ENCODE peak calls at places on chromosomes 6 and 20, in ten cellular contexts. One of them, this sample, is unnamed.

GRCh38 chr20:48217191-48217590 is 431.9 kb upstream of the SULF2 start:
- DNase-seq in DND-41: no peak
- DNase-seq in activated CD4-positive, alpha-beta T cell treated with anti-CD3 and anti-CD28 coated beads, Interleukin-2, amount 50 U/mL, for 1 hour: no peak
- DNase-seq in EH: no peak
- DNase-seq in naive thymus-derived CD8-positive, alpha-beta T cell: no peak
- DNase-seq in cardiac muscle cell: peak; percentile 21
- DNase-seq in fibroblast of mammary gland: no peak
- DNase-seq in HT1080: no peak
- DNase-seq in kidney epithelial cell: no peak
- DNase-seq in heart left ventricle: no peak
- DNase-seq in this sample: no peak

GRCh38 chr6:170147056-170147787 is 143.7 kb downstream of the DLL1 start:
- DNase-seq in DND-41: no peak
- DNase-seq in activated CD4-positive, alpha-beta T cell treated with anti-CD3 and anti-CD28 coated beads, Interleukin-2, amount 50 U/mL, for 1 hour: no peak
- DNase-seq in EH: no peak
- DNase-seq in naive thymus-derived CD8-positive, alpha-beta T cell: no peak
- DNase-seq in cardiac muscle cell: no peak
- DNase-seq in fibroblast of mammary gland: no peak
- DNase-seq in HT1080: no peak
- DNase-seq in kidney epithelial cell: no peak
- DNase-seq in heart left ventricle: peak; percentile 59
- DNase-seq in this sample: no peak

GRCh38 chr6:157184202-157185015 is 138.9 kb downstream of the TMEM242 start:
- DNase-seq in DND-41: peak; percentile 29
- DNase-seq in activated CD4-positive, alpha-beta T cell treated with anti-CD3 and anti-CD28 coated beads, Interleukin-2, amount 50 U/mL, for 1 hour: peak; percentile 56
- DNase-seq in EH: peak; percentile 66
- DNase-seq in naive thymus-derived CD8-positive, alpha-beta T cell: peak; percentile 38
- DNase-seq in cardiac muscle cell: peak; percentile 72
- DNase-seq in fibroblast of mammary gland: peak; percentile 58
- DNase-seq in HT1080: peak; percentile 65
- DNase-seq in kidney epithelial cell: no peak
- DNase-seq in heart left ventricle: peak; percentile 79
- DNase-seq in this sample: peak; percentile 86

GRCh38 chr6:69994251-69994650 is 127.9 kb downstream of the COL19A1 start:
- DNase-seq in DND-41: no peak
- DNase-seq in activated CD4-positive, alpha-beta T cell treated with anti-CD3 and anti-CD28 coated beads, Interleukin-2, amount 50 U/mL, for 1 hour: no peak
- DNase-seq in EH: peak; percentile 3
- DNase-seq in naive thymus-derived CD8-positive, alpha-beta T cell: no peak
- DNase-seq in cardiac muscle cell: no peak
- DNase-seq in fibroblast of mammary gland: no peak
- DNase-seq in HT1080: peak; percentile 52
- DNase-seq in kidney epithelial cell: no peak
- DNase-seq in heart left ventricle: no peak
- DNase-seq in this sample: no peak

GRCh38 chr6:161161889-161162624 is 111.8 kb downstream of the AGPAT4 start:
- DNase-seq in DND-41: no peak
- DNase-seq in activated CD4-positive, alpha-beta T cell treated with anti-CD3 and anti-CD28 coated beads, Interleukin-2, amount 50 U/mL, for 1 hour: no peak
- DNase-seq in EH: peak; percentile 77
- DNase-seq in naive thymus-derived CD8-positive, alpha-beta T cell: no peak
- DNase-seq in cardiac muscle cell: peak; percentile 60
- DNase-seq in fibroblast of mammary gland: peak; percentile 58
- DNase-seq in HT1080: no peak
- DNase-seq in kidney epithelial cell: no peak
- DNase-seq in heart left ventricle: no peak
- DNase-seq in this sample: no peak

GRCh38 chr20:63748356-63749270 is 9.0 kb downstream of the SLC2A4RG start:
- DNase-seq in DND-41: no peak
- DNase-seq in activated CD4-positive, alpha-beta T cell treated with anti-CD3 and anti-CD28 coated beads, Interleukin-2, amount 50 U/mL, for 1 hour: no peak
- DNase-seq in EH: no peak
- DNase-seq in naive thymus-derived CD8-positive, alpha-beta T cell: no peak
- DNase-seq in cardiac muscle cell: no peak
- DNase-seq in fibroblast of mammary gland: no peak
- DNase-seq in HT1080: no peak
- DNase-seq in kidney epithelial cell: no peak
- DNase-seq in heart left ventricle: no peak
- DNase-seq in this sample: no peak

GRCh38 chr20:44074252-44075151 is 112.5 kb downstream of the JPH2 start:
- DNase-seq in DND-41: no peak
- DNase-seq in activated CD4-positive, alpha-beta T cell treated with anti-CD3 and anti-CD28 coated beads, Interleukin-2, amount 50 U/mL, for 1 hour: no peak
- DNase-seq in EH: peak; percentile 74
- DNase-seq in naive thymus-derived CD8-positive, alpha-beta T cell: no peak
- DNase-seq in cardiac muscle cell: peak; percentile 31
- DNase-seq in fibroblast of mammary gland: peak; percentile 75
- DNase-seq in HT1080: peak; percentile 64
- DNase-seq in kidney epithelial cell: peak; percentile 43
- DNase-seq in heart left ventricle: peak; percentile 77
- DNase-seq in this sample: peak; percentile 49

GRCh38 chr6:150088481-150089154 is 19.7 kb upstream of the ULBP3 start:
- DNase-seq in DND-41: no peak
- DNase-seq in activated CD4-positive, alpha-beta T cell treated with anti-CD3 and anti-CD28 coated beads, Interleukin-2, amount 50 U/mL, for 1 hour: no peak
- DNase-seq in EH: no peak
- DNase-seq in naive thymus-derived CD8-positive, alpha-beta T cell: no peak
- DNase-seq in cardiac muscle cell: no peak
- DNase-seq in fibroblast of mammary gland: no peak
- DNase-seq in HT1080: no peak
- DNase-seq in kidney epithelial cell: no peak
- DNase-seq in heart left ventricle: no peak
- DNase-seq in this sample: no peak

GRCh38 chr20:61860588-61860987 is 205.1 kb downstream of the TAF4 start:
- DNase-seq in DND-41: no peak
- DNase-seq in activated CD4-positive, alpha-beta T cell treated with anti-CD3 and anti-CD28 coated beads, Interleukin-2, amount 50 U/mL, for 1 hour: no peak
- DNase-seq in EH: no peak
- DNase-seq in naive thymus-derived CD8-positive, alpha-beta T cell: no peak
- DNase-seq in cardiac muscle cell: no peak
- DNase-seq in fibroblast of mammary gland: no peak
- DNase-seq in HT1080: no peak
- DNase-seq in kidney epithelial cell: no peak
- DNase-seq in heart left ventricle: no peak
- DNase-seq in this sample: no peak

GRCh38 chr6:4299476-4299875 is 164.1 kb upstream of the ECI2 start:
- DNase-seq in DND-41: no peak
- DNase-seq in activated CD4-positive, alpha-beta T cell treated with anti-CD3 and anti-CD28 coated beads, Interleukin-2, amount 50 U/mL, for 1 hour: no peak
- DNase-seq in EH: no peak
- DNase-seq in naive thymus-derived CD8-positive, alpha-beta T cell: no peak
- DNase-seq in cardiac muscle cell: no peak
- DNase-seq in fibroblast of mammary gland: no peak
- DNase-seq in HT1080: peak; percentile 77
- DNase-seq in kidney epithelial cell: no peak
- DNase-seq in heart left ventricle: no peak
- DNase-seq in this sample: no peak

GRCh38 chr6:115914098-115914497 is 146.6 kb downstream of the FRK start:
- DNase-seq in DND-41: no peak
- DNase-seq in activated CD4-positive, alpha-beta T cell treated with anti-CD3 and anti-CD28 coated beads, Interleukin-2, amount 50 U/mL, for 1 hour: no peak
- DNase-seq in EH: no peak
- DNase-seq in naive thymus-derived CD8-positive, alpha-beta T cell: no peak
- DNase-seq in cardiac muscle cell: peak; percentile 45
- DNase-seq in fibroblast of mammary gland: no peak
- DNase-seq in HT1080: no peak
- DNase-seq in kidney epithelial cell: no peak
- DNase-seq in heart left ventricle: no peak
- DNase-seq in this sample: no peak

GRCh38 chr6:125274935-125275334 is 26.8 kb downstream of the HDDC2 start:
- DNase-seq in DND-41: no peak
- DNase-seq in activated CD4-positive, alpha-beta T cell treated with anti-CD3 and anti-CD28 coated beads, Interleukin-2, amount 50 U/mL, for 1 hour: no peak
- DNase-seq in EH: no peak
- DNase-seq in naive thymus-derived CD8-positive, alpha-beta T cell: no peak
- DNase-seq in cardiac muscle cell: no peak
- DNase-seq in fibroblast of mammary gland: no peak
- DNase-seq in HT1080: no peak
- DNase-seq in kidney epithelial cell: no peak
- DNase-seq in heart left ventricle: no peak
- DNase-seq in this sample: no peak

GRCh38 chr20:44698351-44698750 is 16.8 kb upstream of the CCN5 start:
- DNase-seq in DND-41: no peak
- DNase-seq in activated CD4-positive, alpha-beta T cell treated with anti-CD3 and anti-CD28 coated beads, Interleukin-2, amount 50 U/mL, for 1 hour: no peak
- DNase-seq in EH: peak; percentile 57
- DNase-seq in naive thymus-derived CD8-positive, alpha-beta T cell: no peak
- DNase-seq in cardiac muscle cell: no peak
- DNase-seq in fibroblast of mammary gland: no peak
- DNase-seq in HT1080: no peak
- DNase-seq in kidney epithelial cell: no peak
- DNase-seq in heart left ventricle: no peak
- DNase-seq in this sample: no peak

GRCh38 chr20:830011-830521 is 3.4 kb upstream of the FAM110A start:
- DNase-seq in DND-41: no peak
- DNase-seq in activated CD4-positive, alpha-beta T cell treated with anti-CD3 and anti-CD28 coated beads, Interleukin-2, amount 50 U/mL, for 1 hour: no peak
- DNase-seq in EH: peak; percentile 91
- DNase-seq in naive thymus-derived CD8-positive, alpha-beta T cell: no peak
- DNase-seq in cardiac muscle cell: peak; percentile 85
- DNase-seq in fibroblast of mammary gland: peak; percentile 8
- DNase-seq in HT1080: peak; percentile 31
- DNase-seq in kidney epithelial cell: no peak
- DNase-seq in heart left ventricle: no peak
- DNase-seq in this sample: peak; percentile 27

GRCh38 chr20:24650091-24650490 is 180.7 kb downstream of the SYNDIG1 start:
- DNase-seq in DND-41: no peak
- DNase-seq in activated CD4-positive, alpha-beta T cell treated with anti-CD3 and anti-CD28 coated beads, Interleukin-2, amount 50 U/mL, for 1 hour: no peak
- DNase-seq in EH: peak; percentile 91
- DNase-seq in naive thymus-derived CD8-positive, alpha-beta T cell: no peak
- DNase-seq in cardiac muscle cell: peak; percentile 75
- DNase-seq in fibroblast of mammary gland: peak; percentile 69
- DNase-seq in HT1080: no peak
- DNase-seq in kidney epithelial cell: no peak
- DNase-seq in heart left ventricle: no peak
- DNase-seq in this sample: no peak

GRCh38 chr6:109896333-109896732 is 81.8 kb upstream of the GPR6 start:
- DNase-seq in DND-41: no peak
- DNase-seq in activated CD4-positive, alpha-beta T cell treated with anti-CD3 and anti-CD28 coated beads, Interleukin-2, amount 50 U/mL, for 1 hour: no peak
- DNase-seq in EH: peak; percentile 50
- DNase-seq in naive thymus-derived CD8-positive, alpha-beta T cell: no peak
- DNase-seq in cardiac muscle cell: no peak
- DNase-seq in fibroblast of mammary gland: peak; percentile 48
- DNase-seq in HT1080: peak; percentile 43
- DNase-seq in kidney epithelial cell: no peak
- DNase-seq in heart left ventricle: no peak
- DNase-seq in this sample: no peak

GRCh38 chr6:15533379-15534044 is 129.3 kb downstream of the DTNBP1 start:
- DNase-seq in DND-41: no peak
- DNase-seq in activated CD4-positive, alpha-beta T cell treated with anti-CD3 and anti-CD28 coated beads, Interleukin-2, amount 50 U/mL, for 1 hour: no peak
- DNase-seq in EH: peak; percentile 20
- DNase-seq in naive thymus-derived CD8-positive, alpha-beta T cell: no peak
- DNase-seq in cardiac muscle cell: no peak
- DNase-seq in fibroblast of mammary gland: peak; percentile 27
- DNase-seq in HT1080: no peak
- DNase-seq in kidney epithelial cell: no peak
- DNase-seq in heart left ventricle: no peak
- DNase-seq in this sample: no peak

GRCh38 chr20:36145877-36146707 is 8.4 kb upstream of the EPB41L1 start:
- DNase-seq in DND-41: no peak
- DNase-seq in activated CD4-positive, alpha-beta T cell treated with anti-CD3 and anti-CD28 coated beads, Interleukin-2, amount 50 U/mL, for 1 hour: no peak
- DNase-seq in EH: no peak
- DNase-seq in naive thymus-derived CD8-positive, alpha-beta T cell: no peak
- DNase-seq in cardiac muscle cell: peak; percentile 32
- DNase-seq in fibroblast of mammary gland: no peak
- DNase-seq in HT1080: no peak
- DNase-seq in kidney epithelial cell: no peak
- DNase-seq in heart left ventricle: peak; percentile 68
- DNase-seq in this sample: no peak

GRCh38 chr6:63897952-63898351 is 262.4 kb downstream of the PHF3 start:
- DNase-seq in DND-41: no peak
- DNase-seq in activated CD4-positive, alpha-beta T cell treated with anti-CD3 and anti-CD28 coated beads, Interleukin-2, amount 50 U/mL, for 1 hour: no peak
- DNase-seq in EH: no peak
- DNase-seq in naive thymus-derived CD8-positive, alpha-beta T cell: no peak
- DNase-seq in cardiac muscle cell: peak; percentile 24
- DNase-seq in fibroblast of mammary gland: peak; percentile 70
- DNase-seq in HT1080: no peak
- DNase-seq in kidney epithelial cell: no peak
- DNase-seq in heart left ventricle: peak; percentile 48
- DNase-seq in this sample: no peak

GRCh38 chr20:46713957-46714834 is 4.7 kb downstream of the SLC2A10 start:
- DNase-seq in DND-41: no peak
- DNase-seq in activated CD4-positive, alpha-beta T cell treated with anti-CD3 and anti-CD28 coated beads, Interleukin-2, amount 50 U/mL, for 1 hour: no peak
- DNase-seq in EH: no peak
- DNase-seq in naive thymus-derived CD8-positive, alpha-beta T cell: no peak
- DNase-seq in cardiac muscle cell: no peak
- DNase-seq in fibroblast of mammary gland: no peak
- DNase-seq in HT1080: no peak
- DNase-seq in kidney epithelial cell: no peak
- DNase-seq in heart left ventricle: no peak
- DNase-seq in this sample: peak; percentile 70

GRCh38 chr20:32018269-32019155 is 8.3 kb downstream of the CCM2L start:
- DNase-seq in DND-41: no peak
- DNase-seq in activated CD4-positive, alpha-beta T cell treated with anti-CD3 and anti-CD28 coated beads, Interleukin-2, amount 50 U/mL, for 1 hour: peak; percentile 44
- DNase-seq in EH: peak; percentile 8
- DNase-seq in naive thymus-derived CD8-positive, alpha-beta T cell: peak; percentile 47
- DNase-seq in cardiac muscle cell: no peak
- DNase-seq in fibroblast of mammary gland: no peak
- DNase-seq in HT1080: peak; percentile 7
- DNase-seq in kidney epithelial cell: no peak
- DNase-seq in heart left ventricle: peak; percentile 76
- DNase-seq in this sample: peak; percentile 86

GRCh38 chr6:38319259-38320255 is 320.2 kb downstream of the BTBD9 start:
- DNase-seq in DND-41: no peak
- DNase-seq in activated CD4-positive, alpha-beta T cell treated with anti-CD3 and anti-CD28 coated beads, Interleukin-2, amount 50 U/mL, for 1 hour: no peak
- DNase-seq in EH: peak; percentile 19
- DNase-seq in naive thymus-derived CD8-positive, alpha-beta T cell: no peak
- DNase-seq in cardiac muscle cell: no peak
- DNase-seq in fibroblast of mammary gland: no peak
- DNase-seq in HT1080: no peak
- DNase-seq in kidney epithelial cell: no peak
- DNase-seq in heart left ventricle: no peak
- DNase-seq in this sample: no peak

GRCh38 chr6:81762132-81762531 is 9.7 kb upstream of the TENT5A start:
- DNase-seq in DND-41: no peak
- DNase-seq in activated CD4-positive, alpha-beta T cell treated with anti-CD3 and anti-CD28 coated beads, Interleukin-2, amount 50 U/mL, for 1 hour: no peak
- DNase-seq in EH: peak; percentile 62
- DNase-seq in naive thymus-derived CD8-positive, alpha-beta T cell: no peak
- DNase-seq in cardiac muscle cell: no peak
- DNase-seq in fibroblast of mammary gland: peak; percentile 72
- DNase-seq in HT1080: no peak
- DNase-seq in kidney epithelial cell: no peak
- DNase-seq in heart left ventricle: no peak
- DNase-seq in this sample: no peak

GRCh38 chr20:25695532-25696383 is 895 bp downstream of the ZNF337 start:
- DNase-seq in DND-41: no peak
- DNase-seq in activated CD4-positive, alpha-beta T cell treated with anti-CD3 and anti-CD28 coated beads, Interleukin-2, amount 50 U/mL, for 1 hour: no peak
- DNase-seq in EH: peak; percentile 23
- DNase-seq in naive thymus-derived CD8-positive, alpha-beta T cell: no peak
- DNase-seq in cardiac muscle cell: no peak
- DNase-seq in fibroblast of mammary gland: peak; percentile 11
- DNase-seq in HT1080: no peak
- DNase-seq in kidney epithelial cell: no peak
- DNase-seq in heart left ventricle: no peak
- DNase-seq in this sample: no peak

GRCh38 chr20:11376406-11376805 is 541.3 kb upstream of the BTBD3 start:
- DNase-seq in DND-41: no peak
- DNase-seq in activated CD4-positive, alpha-beta T cell treated with anti-CD3 and anti-CD28 coated beads, Interleukin-2, amount 50 U/mL, for 1 hour: no peak
- DNase-seq in EH: peak; percentile 57
- DNase-seq in naive thymus-derived CD8-positive, alpha-beta T cell: no peak
- DNase-seq in cardiac muscle cell: no peak
- DNase-seq in fibroblast of mammary gland: no peak
- DNase-seq in HT1080: no peak
- DNase-seq in kidney epithelial cell: no peak
- DNase-seq in heart left ventricle: no peak
- DNase-seq in this sample: no peak

GRCh38 chr6:29685718-29686326 is 4.9 kb upstream of the ZFP57 start:
- DNase-seq in DND-41: no peak
- DNase-seq in activated CD4-positive, alpha-beta T cell treated with anti-CD3 and anti-CD28 coated beads, Interleukin-2, amount 50 U/mL, for 1 hour: no peak
- DNase-seq in EH: peak; percentile 16
- DNase-seq in naive thymus-derived CD8-positive, alpha-beta T cell: no peak
- DNase-seq in cardiac muscle cell: peak; percentile 26
- DNase-seq in fibroblast of mammary gland: no peak
- DNase-seq in HT1080: no peak
- DNase-seq in kidney epithelial cell: no peak
- DNase-seq in heart left ventricle: no peak
- DNase-seq in this sample: no peak

This sample was measured in upper lobe of right lung.